ENCODE peak calls at places on chromosomes 16 and 17, in seven cellular contexts. J is stimulated activated CD4-positive, alpha-beta T cell treated with anti-CD3 and anti-CD28 coated beads, Interleukin-15, amount 100 ng/mL, for 24 hours; L is endodermal cell; Q is activated naive CD4-positive, alpha-beta T cell; U is activated T-helper 2 cell treated with anti-CD3 and anti-CD28 coated beads, Interferon-gamma antibody, Interleukin-2, Interleukin-4, amounts not matched to agents 10 μg/mL and 5 μg/mL and 100 μg/mL, durations not matched to agents 14 hours and 24 hours and 36 hours; F is left colon; D is NCI-H1105. R is an unnamed sample.

GRCh38 chr16:379183-379960 is 2.4 kb downstream of the PGAP6 start:
- DNase-seq in F (peak; percentile 85), J (no peak), Q (no peak), D (peak; percentile 81), U (no peak), L (peak; percentile 96), R (no peak)

GRCh38 chr16:88688013-88688778 is 1.9 kb upstream of the SNAI3 start:
- DNase-seq in U (no peak), D (peak; percentile 46), Q (no peak), J (no peak), L (peak; percentile 83), F (no peak), R (no peak)

GRCh38 chr16:85395207-85395912 is 217.8 kb upstream of the GSE1 start:
- DNase-seq in Q (no peak), J (no peak), D (peak; percentile 82), F (peak; percentile 63), L (no peak), U (no peak), R (peak; percentile 94)

GRCh38 chr17:64443086-64443760 is 5.7 kb upstream of the MILR1 start:
- DNase-seq in J (no peak), F (no peak), L (no peak), D (no peak), Q (no peak), U (no peak), R (no peak)

GRCh38 chr16:77462894-77463293 is 28.1 kb upstream of the ADAMTS18 start:
- DNase-seq in L (peak; percentile 60), F (no peak), D (no peak), Q (no peak), U (no peak), J (no peak), R (no peak)

GRCh38 chr16:2963611-2964415 is at the start of gene KREMEN2:
- DNase-seq in L (peak; percentile 93), F (peak; percentile 29), D (peak; percentile 51), Q (peak; percentile 26), J (peak; percentile 67), U (no peak), R (peak; percentile 72)

GRCh38 chr17:8947201-8947600 is 18.3 kb downstream of the PIK3R5 start:
- DNase-seq in U (no peak), F (no peak), Q (no peak), J (no peak), D (no peak), L (no peak), R (no peak)

GRCh38 chr17:28385037-28385797 is 13.7 kb downstream of the SARM1 start:
- DNase-seq in Q (no peak), L (peak; percentile 55), F (peak; percentile 48), D (no peak), U (no peak), J (peak; percentile 51), R (no peak)

GRCh38 chr17:4234406-4234805 is 29.4 kb downstream of the ANKFY1 start:
- DNase-seq in Q (no peak), L (no peak), D (no peak), F (no peak), J (no peak), U (no peak), R (no peak)

GRCh38 chr16:65244811-65245210 is 122.9 kb upstream of the CDH11 start:
- DNase-seq in D (no peak), L (no peak), U (no peak), J (no peak), Q (no peak), F (no peak), R (no peak)

GRCh38 chr17:61444831-61445230 is 7.4 kb upstream of the TBX4 start:
- DNase-seq in D (no peak), F (no peak), Q (no peak), J (no peak), L (peak; percentile 33), U (no peak), R (no peak)

GRCh38 chr17:15498107-15498506 is 30.7 kb upstream of the CDRT4 start:
- DNase-seq in F (no peak), Q (no peak), U (no peak), L (peak; percentile 82), J (peak; percentile 6), D (no peak), R (peak; percentile 43)

GRCh38 chr17:66405836-66406679 is 103.6 kb downstream of the PRKCA start:
- DNase-seq in Q (no peak), L (no peak), F (no peak), D (peak; percentile 60), J (no peak), U (no peak), R (no peak)

GRCh38 chr17:72489273-72489641 is 368.4 kb downstream of the SOX9 start:
- DNase-seq in U (no peak), J (no peak), F (no peak), Q (no peak), D (no peak), L (peak; percentile 41), R (no peak)

GRCh38 chr17:70295329-70295728 is 126.0 kb downstream of the KCNJ2 start:
- DNase-seq in F (no peak), J (no peak), Q (no peak), D (no peak), L (no peak), U (no peak), R (peak; percentile 45)

GRCh38 chr17:35433075-35433894 is 985 bp upstream of the SLFN12 start:
- DNase-seq in F (peak; percentile 35), L (peak; percentile 93), U (peak; percentile 48), D (no peak), Q (peak; percentile 50), J (peak; percentile 83), R (peak; percentile 98)

GRCh38 chr16:5584100-5584499 is 486.5 kb upstream of the EEF2KMT start:
- DNase-seq in F (no peak), D (no peak), U (no peak), L (no peak), J (no peak), Q (no peak), R (no peak)

GRCh38 chr17:9484789-9485188 is 90.8 kb downstream of the STX8 start:
- DNase-seq in J (no peak), L (peak; percentile 23), D (no peak), Q (no peak), U (no peak), F (no peak), R (no peak)

GRCh38 chr17:67818110-67819002 is 6.9 kb upstream of the BPTF start:
- DNase-seq in L (peak; percentile 10), D (no peak), J (no peak), U (no peak), Q (no peak), F (no peak), R (no peak)

GRCh38 chr17:17840751-17841591 is 4.2 kb upstream of the SREBF1 start:
- DNase-seq in L (peak; percentile 67), D (peak; percentile 85), F (peak; percentile 55), U (no peak), J (no peak), Q (no peak), R (peak; percentile 95)

GRCh38 chr16:57471852-57472664 is 9.6 kb downstream of the POLR2C start:
- DNase-seq in Q (no peak), U (no peak), F (peak; percentile 62), D (no peak), L (peak; percentile 79), J (no peak), R (no peak)

GRCh38 chr17:65936013-65936412 is 255.9 kb downstream of the CEP112 start:
- DNase-seq in Q (no peak), D (no peak), J (no peak), F (no peak), L (no peak), U (no peak), R (no peak)

GRCh38 chr16:84617631-84618427 is at the start of gene COTL1:
- DNase-seq in F (peak; percentile 98), L (peak; percentile 97), J (peak; percentile 99), Q (peak; percentile 94), U (peak; percentile 90), D (peak; percentile 84), R (peak; percentile 98)

GRCh38 chr16:54821731-54822130 is 108.9 kb upstream of the IRX5 start:
- DNase-seq in U (no peak), J (no peak), F (no peak), L (no peak), D (no peak), Q (no peak), R (no peak)

GRCh38 chr16:17306745-17307144 is 164.0 kb downstream of the XYLT1 start:
- DNase-seq in U (no peak), Q (no peak), F (no peak), D (no peak), L (no peak), J (peak; percentile 15), R (no peak)

GRCh38 chr17:2025622-2026309 is 632 bp upstream of the RTN4RL1 start:
- DNase-seq in Q (no peak), U (no peak), D (peak; percentile 2), F (peak; percentile 84), L (peak; percentile 92), J (peak; percentile 55), R (peak; percentile 34)

GRCh38 chr17:54559883-54560282 is 340.8 kb upstream of the TOM1L1 start:
- DNase-seq in L (no peak), Q (no peak), D (no peak), J (no peak), F (no peak), U (no peak), R (no peak)

GRCh38 chr16:8590161-8590688 is at the start of gene TMEM114:
- DNase-seq in L (peak; percentile 84), Q (no peak), J (no peak), U (no peak), F (no peak), D (no peak), R (no peak)

R was measured in NB4.